ENCODE peak calls at places on chromosomes 1 and 21, in eight cellular contexts. One of them, this sample, is unnamed.

GRCh38 chr1:172246521-172247390 is 173.7 kb upstream of the C1orf105 start:
- DNase-seq in transverse colon: no peak
- DNase-seq in tibial nerve: no peak
- DNase-seq in GM12892: no peak
- DNase-seq in stimulated activated CD4-positive, alpha-beta T cell treated with anti-CD3 and anti-CD28 coated beads, Interleukin-15, amount 100 ng/mL, for 48 hours: no peak
- DNase-seq in AG10803: no peak
- DNase-seq in stimulated activated CD8-positive, alpha-beta memory T cell treated with anti-CD3 and anti-CD28 coated beads, Interleukin-12 subunit alpha, Interleukin-12 subunit beta, amount 100 ng/mL, for 1 hour: no peak
- DNase-seq in NCI-H146: no peak
- DNase-seq in this sample: no peak

GRCh38 chr21:36247316-36247715 is 72.7 kb upstream of the MORC3 start:
- DNase-seq in transverse colon: no peak
- DNase-seq in tibial nerve: no peak
- DNase-seq in GM12892: no peak
- DNase-seq in stimulated activated CD4-positive, alpha-beta T cell treated with anti-CD3 and anti-CD28 coated beads, Interleukin-15, amount 100 ng/mL, for 48 hours: no peak
- DNase-seq in AG10803: no peak
- DNase-seq in stimulated activated CD8-positive, alpha-beta memory T cell treated with anti-CD3 and anti-CD28 coated beads, Interleukin-12 subunit alpha, Interleukin-12 subunit beta, amount 100 ng/mL, for 1 hour: no peak
- DNase-seq in NCI-H146: no peak
- DNase-seq in this sample: no peak

GRCh38 chr1:221739018-221739676 is 2.7 kb downstream of the DUSP10 start:
- DNase-seq in transverse colon: no peak
- DNase-seq in tibial nerve: no peak
- DNase-seq in GM12892: no peak
- DNase-seq in stimulated activated CD4-positive, alpha-beta T cell treated with anti-CD3 and anti-CD28 coated beads, Interleukin-15, amount 100 ng/mL, for 48 hours: no peak
- DNase-seq in AG10803: no peak
- DNase-seq in stimulated activated CD8-positive, alpha-beta memory T cell treated with anti-CD3 and anti-CD28 coated beads, Interleukin-12 subunit alpha, Interleukin-12 subunit beta, amount 100 ng/mL, for 1 hour: no peak
- DNase-seq in NCI-H146: no peak
- DNase-seq in this sample: no peak

GRCh38 chr1:74504125-74505065 is 8.0 kb downstream of the LRRC53 start:
- DNase-seq in transverse colon: peak
- DNase-seq in tibial nerve: peak
- DNase-seq in GM12892: peak
- DNase-seq in stimulated activated CD4-positive, alpha-beta T cell treated with anti-CD3 and anti-CD28 coated beads, Interleukin-15, amount 100 ng/mL, for 48 hours: peak
- DNase-seq in AG10803: peak
- DNase-seq in stimulated activated CD8-positive, alpha-beta memory T cell treated with anti-CD3 and anti-CD28 coated beads, Interleukin-12 subunit alpha, Interleukin-12 subunit beta, amount 100 ng/mL, for 1 hour: no peak
- DNase-seq in NCI-H146: peak
- DNase-seq in this sample: peak

GRCh38 chr1:32012709-32013385 is 821 bp upstream of the KHDRBS1 start:
- DNase-seq in transverse colon: no peak
- DNase-seq in tibial nerve: no peak
- DNase-seq in GM12892: no peak
- DNase-seq in stimulated activated CD4-positive, alpha-beta T cell treated with anti-CD3 and anti-CD28 coated beads, Interleukin-15, amount 100 ng/mL, for 48 hours: no peak
- DNase-seq in AG10803: no peak
- DNase-seq in stimulated activated CD8-positive, alpha-beta memory T cell treated with anti-CD3 and anti-CD28 coated beads, Interleukin-12 subunit alpha, Interleukin-12 subunit beta, amount 100 ng/mL, for 1 hour: no peak
- DNase-seq in NCI-H146: no peak
- DNase-seq in this sample: no peak

GRCh38 chr1:154747841-154748766 is 122.0 kb downstream of the KCNN3 start:
- DNase-seq in transverse colon: peak
- DNase-seq in tibial nerve: no peak
- DNase-seq in GM12892: peak
- DNase-seq in stimulated activated CD4-positive, alpha-beta T cell treated with anti-CD3 and anti-CD28 coated beads, Interleukin-15, amount 100 ng/mL, for 48 hours: peak
- DNase-seq in AG10803: peak
- DNase-seq in stimulated activated CD8-positive, alpha-beta memory T cell treated with anti-CD3 and anti-CD28 coated beads, Interleukin-12 subunit alpha, Interleukin-12 subunit beta, amount 100 ng/mL, for 1 hour: peak
- DNase-seq in NCI-H146: peak
- DNase-seq in this sample: peak

GRCh38 chr1:147641695-147642592 is 28.4 kb downstream of the ACP6 start:
- DNase-seq in transverse colon: peak
- DNase-seq in tibial nerve: peak
- DNase-seq in GM12892: no peak
- DNase-seq in stimulated activated CD4-positive, alpha-beta T cell treated with anti-CD3 and anti-CD28 coated beads, Interleukin-15, amount 100 ng/mL, for 48 hours: peak
- DNase-seq in AG10803: peak
- DNase-seq in stimulated activated CD8-positive, alpha-beta memory T cell treated with anti-CD3 and anti-CD28 coated beads, Interleukin-12 subunit alpha, Interleukin-12 subunit beta, amount 100 ng/mL, for 1 hour: peak
- DNase-seq in NCI-H146: peak
- DNase-seq in this sample: peak

GRCh38 chr1:24435782-24436365 is 20.3 kb downstream of the NIPAL3 start:
- DNase-seq in transverse colon: no peak
- DNase-seq in tibial nerve: no peak
- DNase-seq in GM12892: no peak
- DNase-seq in stimulated activated CD4-positive, alpha-beta T cell treated with anti-CD3 and anti-CD28 coated beads, Interleukin-15, amount 100 ng/mL, for 48 hours: no peak
- DNase-seq in AG10803: no peak
- DNase-seq in stimulated activated CD8-positive, alpha-beta memory T cell treated with anti-CD3 and anti-CD28 coated beads, Interleukin-12 subunit alpha, Interleukin-12 subunit beta, amount 100 ng/mL, for 1 hour: no peak
- DNase-seq in NCI-H146: no peak
- DNase-seq in this sample: no peak

GRCh38 chr1:24725209-24725651 is 20.0 kb upstream of the CLIC4 start:
- DNase-seq in transverse colon: no peak
- DNase-seq in tibial nerve: no peak
- DNase-seq in GM12892: no peak
- DNase-seq in stimulated activated CD4-positive, alpha-beta T cell treated with anti-CD3 and anti-CD28 coated beads, Interleukin-15, amount 100 ng/mL, for 48 hours: no peak
- DNase-seq in AG10803: no peak
- DNase-seq in stimulated activated CD8-positive, alpha-beta memory T cell treated with anti-CD3 and anti-CD28 coated beads, Interleukin-12 subunit alpha, Interleukin-12 subunit beta, amount 100 ng/mL, for 1 hour: no peak
- DNase-seq in NCI-H146: peak
- DNase-seq in this sample: no peak